ENCODE peak calls at places on chromosomes 6 and 20, in four cellular contexts. One of them, this sample, is unnamed.

GRCh38 chr6:107866606-107867301 is 42.6 kb upstream of the SCML4 start:
- DNase-seq in IMR-90: peak; percentile 34
- DNase-seq in GM12878: no peak
- DNase-seq in K562: no peak
- DNase-seq in this sample: peak; percentile 45

GRCh38 chr6:63066053-63066704 is 145.1 kb upstream of the FKBP1C start:
- DNase-seq in IMR-90: no peak
- DNase-seq in GM12878: no peak
- DNase-seq in K562: no peak
- DNase-seq in this sample: no peak

GRCh38 chr6:116165596-116165995 is 39.7 kb upstream of the COL10A1 start:
- DNase-seq in IMR-90: no peak
- DNase-seq in GM12878: peak; percentile 26
- DNase-seq in K562: no peak
- DNase-seq in this sample: no peak

GRCh38 chr6:90139272-90139817 is 157.3 kb downstream of the BACH2 start:
- DNase-seq in IMR-90: no peak
- DNase-seq in GM12878: no peak
- DNase-seq in K562: no peak
- DNase-seq in this sample: no peak

GRCh38 chr6:13709698-13710551 is 1.7 kb downstream of the RANBP9 start:
- DNase-seq in IMR-90: peak; percentile 79
- DNase-seq in GM12878: no peak
- DNase-seq in K562: peak; percentile 63
- DNase-seq in this sample: peak; percentile 72

GRCh38 chr6:131443514-131443913 is 129.5 kb upstream of the ARG1 start:
- DNase-seq in IMR-90: no peak
- DNase-seq in GM12878: no peak
- DNase-seq in K562: no peak
- DNase-seq in this sample: no peak

GRCh38 chr6:134041093-134041492 is 11.3 kb downstream of the SLC2A12 start:
- DNase-seq in IMR-90: peak; percentile 82
- DNase-seq in GM12878: no peak
- DNase-seq in K562: no peak
- DNase-seq in this sample: no peak

GRCh38 chr6:72271531-72271930 is 350.3 kb upstream of the KCNQ5 start:
- DNase-seq in IMR-90: no peak
- DNase-seq in GM12878: no peak
- DNase-seq in K562: no peak
- DNase-seq in this sample: no peak

GRCh38 chr6:75922226-75922625 is 150.2 kb downstream of the IMPG1 start:
- DNase-seq in IMR-90: peak; percentile 39
- DNase-seq in GM12878: no peak
- DNase-seq in K562: no peak
- DNase-seq in this sample: no peak

GRCh38 chr6:106534564-106534982 is 94.7 kb downstream of the RTN4IP1 start:
- DNase-seq in IMR-90: no peak
- DNase-seq in GM12878: no peak
- DNase-seq in K562: no peak
- DNase-seq in this sample: no peak

GRCh38 chr6:57089265-57089664 is 723 bp upstream of the ZNF451 start:
- DNase-seq in IMR-90: no peak
- DNase-seq in GM12878: no peak
- DNase-seq in K562: no peak
- DNase-seq in this sample: no peak

GRCh38 chr6:7047966-7048365 is 59.8 kb upstream of the RREB1 start:
- DNase-seq in IMR-90: peak; percentile 41
- DNase-seq in GM12878: no peak
- DNase-seq in K562: peak; percentile 41
- DNase-seq in this sample: no peak

GRCh38 chr6:15244605-15245360 is 1.1 kb upstream of the JARID2 start:
- DNase-seq in IMR-90: peak; percentile 70
- DNase-seq in GM12878: no peak
- DNase-seq in K562: peak; percentile 95
- DNase-seq in this sample: peak; percentile 60

GRCh38 chr6:73521351-73522254 is 771 bp upstream of the EEF1A1 start:
- DNase-seq in IMR-90: peak; percentile 91
- DNase-seq in GM12878: no peak
- DNase-seq in K562: peak; percentile 62
- DNase-seq in this sample: peak; percentile 91

GRCh38 chr6:48111143-48111506 is at the start of gene PTCHD4:
- DNase-seq in IMR-90: peak; percentile 48
- DNase-seq in GM12878: no peak
- DNase-seq in K562: no peak
- DNase-seq in this sample: peak; percentile 88

GRCh38 chr20:56978475-56978874 is 288.0 kb downstream of the BMP7 start:
- DNase-seq in IMR-90: no peak
- DNase-seq in GM12878: no peak
- DNase-seq in K562: no peak
- DNase-seq in this sample: no peak

GRCh38 chr6:26034901-26035300 is 52.3 kb upstream of the HFE start:
- DNase-seq in IMR-90: no peak
- DNase-seq in GM12878: no peak
- DNase-seq in K562: no peak
- DNase-seq in this sample: no peak

GRCh38 chr6:134400941-134401340 is 83.0 kb upstream of the SGK1 start:
- DNase-seq in IMR-90: no peak
- DNase-seq in GM12878: no peak
- DNase-seq in K562: no peak
- DNase-seq in this sample: no peak

GRCh38 chr20:34622821-34623451 is 54.0 kb downstream of the PIGU start:
- DNase-seq in IMR-90: no peak
- DNase-seq in GM12878: no peak
- DNase-seq in K562: no peak
- DNase-seq in this sample: no peak

GRCh38 chr20:40471261-40471629 is 217.8 kb downstream of the MAFB start:
- DNase-seq in IMR-90: no peak
- DNase-seq in GM12878: no peak
- DNase-seq in K562: no peak
- DNase-seq in this sample: no peak

GRCh38 chr6:14791525-14791924 is 454.3 kb upstream of the JARID2 start:
- DNase-seq in IMR-90: peak; percentile 78
- DNase-seq in GM12878: no peak
- DNase-seq in K562: no peak
- DNase-seq in this sample: no peak

GRCh38 chr20:44188752-44189151 is 1.8 kb upstream of the JPH2 start:
- DNase-seq in IMR-90: no peak
- DNase-seq in GM12878: no peak
- DNase-seq in K562: no peak
- DNase-seq in this sample: no peak

DNA sequence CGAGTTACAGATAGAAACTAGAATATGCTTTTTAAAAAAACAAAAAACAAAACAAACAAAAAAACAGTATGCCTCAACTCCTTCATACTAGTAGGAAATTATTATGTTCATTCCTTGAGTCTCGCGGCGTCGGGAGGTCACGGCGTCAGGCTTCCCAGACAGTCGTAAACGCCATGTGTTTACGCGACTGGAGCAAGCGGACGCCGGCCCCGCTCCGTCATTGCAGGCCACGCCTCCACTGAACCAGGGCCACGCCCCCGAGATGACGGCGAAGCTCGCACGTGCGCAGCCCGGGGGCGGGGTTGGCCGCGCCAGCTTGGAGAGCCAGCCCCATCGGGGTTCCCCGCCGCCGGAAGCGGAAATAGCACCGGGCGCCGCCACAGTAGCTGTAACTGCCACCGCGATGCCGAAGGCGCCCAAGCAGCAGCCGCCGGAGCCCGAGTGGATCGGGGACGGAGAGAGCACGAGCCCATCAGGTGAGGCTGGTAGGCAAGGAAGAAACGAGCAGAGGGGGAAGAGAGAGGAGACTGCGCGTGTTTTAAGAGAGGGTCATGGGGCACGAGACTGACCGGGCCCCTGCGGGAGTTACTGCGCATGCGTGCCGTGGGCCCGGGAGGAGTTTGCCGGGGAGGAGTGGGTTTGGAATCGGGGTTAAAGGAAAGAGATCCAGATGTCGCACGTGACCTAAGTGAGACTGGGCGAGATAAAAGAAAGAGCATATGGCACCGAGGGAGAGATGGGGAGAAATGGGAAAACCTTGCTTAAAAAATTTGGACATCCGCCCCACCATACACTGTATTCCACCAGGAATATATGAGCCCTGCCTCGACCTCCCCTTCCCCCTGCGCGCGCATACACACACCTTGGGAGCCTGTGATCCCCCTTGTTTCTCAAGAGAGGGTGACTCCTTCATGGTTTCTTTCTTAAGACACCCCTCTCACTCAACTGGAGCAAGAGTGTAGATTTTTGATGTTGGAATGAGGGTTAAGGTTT is at the start of gene ABCF1:
- DNase-seq in IMR-90: peak; percentile 96
- DNase-seq in GM12878: peak; percentile 85
- DNase-seq in K562: peak; percentile 99
- DNase-seq in this sample: peak; percentile 99
- TF ChIP-seq POLR2A in IMR-90: peak; percentile 93
- TF ChIP-seq POLR2A in GM12878: peak; percentile 96
- TF ChIP-seq POLR2A in K562: peak; percentile 99
- TF ChIP-seq POLR2A in this sample: no peak

GRCh38 chr6:77034161-77034560 is 429.1 kb downstream of the HTR1B start:
- DNase-seq in IMR-90: peak; percentile 96
- DNase-seq in GM12878: no peak
- DNase-seq in K562: no peak
- DNase-seq in this sample: peak; percentile 49
- TF ChIP-seq FOS in IMR-90: peak; percentile 67
- TF ChIP-seq FOS in GM12878: no peak
- TF ChIP-seq FOS in K562: no peak
- TF ChIP-seq FOS in this sample: no peak

GRCh38 chr6:152452639-152453038 is 184.5 kb downstream of the SYNE1 start:
- DNase-seq in IMR-90: no peak
- DNase-seq in GM12878: no peak
- DNase-seq in K562: no peak
- DNase-seq in this sample: no peak
- TF ChIP-seq POLR2A in IMR-90: no peak
- TF ChIP-seq POLR2A in GM12878: no peak
- TF ChIP-seq POLR2A in K562: no peak
- TF ChIP-seq POLR2A in this sample: no peak

DNA sequence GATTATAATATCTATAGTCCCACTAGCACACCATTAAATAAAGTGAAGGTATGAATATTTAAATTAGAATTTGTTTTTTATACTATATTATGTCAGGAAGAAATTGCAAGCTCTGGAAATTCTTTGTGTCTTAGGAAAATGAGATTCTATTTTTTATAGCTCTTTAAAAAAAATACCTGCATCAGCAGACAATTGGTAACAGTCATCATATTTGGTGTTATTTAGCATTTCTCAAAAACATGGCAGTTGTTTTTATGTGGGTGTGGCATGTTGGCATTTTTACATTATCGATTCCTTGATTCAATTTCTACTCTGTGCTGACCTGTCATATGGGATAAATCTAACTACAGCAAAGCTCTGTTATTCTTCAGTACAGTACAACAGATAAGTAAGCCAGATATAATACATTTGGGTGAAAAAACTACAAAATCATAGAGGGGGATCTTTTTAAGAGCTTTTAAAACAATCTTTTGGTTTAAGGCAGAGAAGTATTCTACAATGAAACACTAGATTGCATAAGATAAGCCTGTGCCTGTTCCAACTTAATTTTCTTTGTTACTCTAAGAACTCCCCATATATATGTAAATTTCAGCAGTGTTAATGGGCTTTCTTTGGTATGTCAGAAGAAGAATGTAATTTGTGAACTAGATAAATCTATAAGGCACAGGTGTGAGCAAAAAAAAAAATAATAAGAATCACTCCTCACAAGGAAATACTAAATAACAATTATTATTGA is 71.5 kb downstream of the LAMA2 start:
- DNase-seq in IMR-90: no peak
- DNase-seq in GM12878: no peak
- DNase-seq in K562: no peak
- DNase-seq in this sample: no peak
- TF ChIP-seq FOS in IMR-90: no peak
- TF ChIP-seq FOS in GM12878: no peak
- TF ChIP-seq FOS in K562: no peak
- TF ChIP-seq FOS in this sample: no peak

GRCh38 chr20:17968366-17969275 is at the start of the genes MGME1 and SNX5:
- DNase-seq in IMR-90: peak; percentile 99
- DNase-seq in GM12878: peak; percentile 96
- DNase-seq in K562: peak; percentile 84
- DNase-seq in this sample: peak; percentile 100
- TF ChIP-seq POLR2A in IMR-90: peak; percentile 97
- TF ChIP-seq POLR2A in GM12878: peak; percentile 98
- TF ChIP-seq POLR2A in K562: peak; percentile 90
- TF ChIP-seq POLR2A in this sample: peak; percentile 92

DNA sequence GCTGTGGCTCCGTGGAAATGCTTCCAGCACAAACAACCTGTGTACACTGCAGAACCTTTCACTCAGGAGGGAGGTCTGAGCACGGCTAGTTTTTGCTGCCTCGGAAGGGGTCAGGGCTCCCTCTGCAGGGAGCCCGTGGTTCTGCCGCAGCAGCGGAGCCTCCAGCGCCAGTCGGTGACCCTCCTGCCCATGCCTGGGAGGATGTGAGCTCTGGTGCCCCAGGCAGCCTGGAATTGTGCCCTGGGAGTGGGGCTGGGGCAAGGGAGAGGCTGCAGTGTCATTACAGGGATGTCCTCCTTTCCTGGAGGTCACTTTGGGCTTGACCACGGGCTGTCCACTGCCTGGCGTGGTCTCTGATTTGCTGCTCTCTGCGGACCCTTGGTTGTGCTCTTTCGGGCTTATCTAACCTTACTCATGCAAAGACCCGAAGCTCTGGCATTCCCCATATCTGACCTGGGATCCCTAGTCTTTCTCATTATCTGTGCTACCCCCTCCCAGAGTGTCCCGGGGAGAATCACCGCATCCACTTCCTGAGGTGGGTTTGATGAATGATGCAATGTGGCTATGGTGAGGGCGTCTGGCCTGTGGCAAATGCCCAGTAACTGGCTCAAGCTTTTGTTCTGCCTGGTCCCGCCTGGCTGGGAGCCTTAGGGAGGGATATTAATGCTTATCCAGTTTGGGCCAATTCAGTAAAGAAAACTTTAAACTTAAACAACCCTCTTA is 59.5 kb upstream of the TAGAP start:
- DNase-seq in IMR-90: peak; percentile 45
- DNase-seq in GM12878: no peak
- DNase-seq in K562: peak; percentile 74
- DNase-seq in this sample: peak; percentile 40
- TF ChIP-seq FOS in IMR-90: no peak
- TF ChIP-seq FOS in GM12878: no peak
- TF ChIP-seq FOS in K562: no peak
- TF ChIP-seq FOS in this sample: no peak

DNA sequence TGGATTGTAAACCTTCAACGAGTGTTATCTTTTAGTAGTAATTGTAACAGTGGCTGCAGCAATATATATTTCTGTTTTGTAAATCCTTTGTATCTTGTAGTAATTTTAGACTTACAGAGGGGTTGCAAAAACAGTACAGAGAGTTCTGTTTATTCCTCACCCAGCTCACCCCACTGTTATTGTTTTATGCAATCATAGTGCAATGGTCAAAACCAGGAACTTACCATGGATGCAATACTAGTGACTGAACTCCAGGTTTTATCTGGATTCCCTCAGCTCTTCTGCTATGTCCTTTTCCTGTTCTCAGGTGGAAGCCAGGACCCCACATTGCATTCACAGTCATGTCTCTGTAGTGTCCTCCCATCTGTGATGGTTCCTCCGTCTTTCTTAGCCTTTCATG is 42.5 kb upstream of the NKX2-2 start:
- DNase-seq in IMR-90: no peak
- DNase-seq in GM12878: no peak
- DNase-seq in K562: no peak
- DNase-seq in this sample: no peak
- TF ChIP-seq POLR2A in IMR-90: no peak
- TF ChIP-seq POLR2A in GM12878: no peak
- TF ChIP-seq POLR2A in K562: no peak
- TF ChIP-seq POLR2A in this sample: no peak